ENCODE peak calls at places on chromosomes 16 and 17, in ten cellular contexts. R is fibroblast of lung; A is neural progenitor cell; Q is hepatocyte; T is A549; E is cardiac fibroblast; J is CD4-positive, CD25-positive, alpha-beta regulatory T cell; M is astrocyte; V is lower leg skin; G is ovary. L is an unnamed sample.

GRCh38 chr16:68234188-68235104 is 1.5 kb downstream of the ESRP2 start:
- DNase-seq in G (peak), A (no peak), R (no peak), M (no peak), E (no peak), V (peak), Q (peak), J (no peak), T (no peak), L (no peak)

GRCh38 chr16:81136331-81137011 is 40.3 kb upstream of the GCSH start:
- DNase-seq in E (no peak), V (no peak), J (no peak), R (no peak), A (no peak), Q (no peak), M (no peak), T (peak), G (peak), L (no peak)

GRCh38 chr17:57943140-57943539 is 12.1 kb downstream of the CUEDC1 start:
- DNase-seq in E (no peak), M (peak), J (no peak), R (peak), V (no peak), Q (no peak), T (no peak), A (no peak), G (no peak), L (no peak)

GRCh38 chr17:64328036-64328874 is 62.4 kb downstream of the PECAM1 start:
- DNase-seq in T (no peak), Q (no peak), M (no peak), G (no peak), V (no peak), E (peak), A (no peak), J (no peak), R (no peak), L (no peak)

GRCh38 chr17:7789131-7789530 is 44.9 kb upstream of the KDM6B start:
- DNase-seq in T (no peak), E (no peak), Q (no peak), R (no peak), G (no peak), J (no peak), A (no peak), M (no peak), V (no peak), L (no peak)

GRCh38 chr17:65902831-65903549 is 288.9 kb downstream of the CEP112 start:
- DNase-seq in T (no peak), A (peak), M (no peak), Q (no peak), J (no peak), R (peak), E (no peak), V (no peak), G (no peak), L (no peak)

GRCh38 chr17:4559139-4559791 is 1.1 kb downstream of the GGT6 start:
- DNase-seq in J (no peak), V (no peak), G (peak), T (no peak), R (no peak), A (no peak), E (no peak), Q (no peak), M (no peak), L (no peak)

GRCh38 chr17:78359216-78359935 is 501 bp downstream of the SOCS3 start:
- DNase-seq in Q (no peak), V (peak), T (peak), E (peak), M (no peak), A (peak), G (no peak), J (no peak), R (peak), L (no peak)

DNA sequence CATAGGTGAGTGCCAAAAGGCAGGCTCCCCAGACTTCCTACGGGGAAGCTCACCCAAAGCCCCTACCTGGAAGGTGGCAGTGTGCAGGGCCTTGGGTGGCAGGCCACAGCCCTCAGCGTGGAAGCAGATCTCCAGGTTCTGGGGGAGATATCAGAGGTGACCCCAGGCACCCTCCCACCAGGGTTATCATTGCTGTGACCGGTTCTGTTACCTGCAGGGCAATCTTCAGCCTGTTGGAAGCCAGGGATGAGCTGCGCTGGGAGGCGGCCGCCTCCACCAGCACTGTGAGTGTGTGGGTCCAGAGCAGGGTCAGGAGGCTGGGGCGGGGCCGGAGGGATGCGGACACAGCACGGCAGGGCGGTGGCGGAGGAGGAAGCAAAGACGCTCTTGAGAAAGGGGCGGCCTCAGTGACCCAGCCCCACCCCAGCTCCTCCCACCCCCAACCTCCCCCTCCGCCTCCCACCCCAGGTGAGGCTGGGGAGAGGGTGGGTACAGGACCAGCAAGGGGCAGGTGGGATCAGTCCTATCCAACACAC is 13.1 kb downstream of the UNC13D start:
- DNase-seq in J (no peak), Q (no peak), G (no peak), R (no peak), A (no peak), V (no peak), M (no peak), T (no peak), E (no peak), L (no peak)
- H3K4me3 ChIP-seq in J (no peak), Q (no peak), G (no peak), R (no peak), A (no peak), V (no peak), M (no peak), T (no peak), E (no peak), L (no peak)

GRCh38 chr16:83840060-83840617 is 32.4 kb downstream of the HSBP1 start:
- DNase-seq in R (no peak), Q (no peak), T (no peak), E (no peak), G (no peak), M (no peak), V (no peak), J (no peak), A (no peak), L (no peak)
- H3K4me3 ChIP-seq in R (no peak), Q (no peak), T (no peak), E (no peak), G (no peak), M (no peak), V (no peak), J (no peak), A (no peak), L (no peak)

DNA sequence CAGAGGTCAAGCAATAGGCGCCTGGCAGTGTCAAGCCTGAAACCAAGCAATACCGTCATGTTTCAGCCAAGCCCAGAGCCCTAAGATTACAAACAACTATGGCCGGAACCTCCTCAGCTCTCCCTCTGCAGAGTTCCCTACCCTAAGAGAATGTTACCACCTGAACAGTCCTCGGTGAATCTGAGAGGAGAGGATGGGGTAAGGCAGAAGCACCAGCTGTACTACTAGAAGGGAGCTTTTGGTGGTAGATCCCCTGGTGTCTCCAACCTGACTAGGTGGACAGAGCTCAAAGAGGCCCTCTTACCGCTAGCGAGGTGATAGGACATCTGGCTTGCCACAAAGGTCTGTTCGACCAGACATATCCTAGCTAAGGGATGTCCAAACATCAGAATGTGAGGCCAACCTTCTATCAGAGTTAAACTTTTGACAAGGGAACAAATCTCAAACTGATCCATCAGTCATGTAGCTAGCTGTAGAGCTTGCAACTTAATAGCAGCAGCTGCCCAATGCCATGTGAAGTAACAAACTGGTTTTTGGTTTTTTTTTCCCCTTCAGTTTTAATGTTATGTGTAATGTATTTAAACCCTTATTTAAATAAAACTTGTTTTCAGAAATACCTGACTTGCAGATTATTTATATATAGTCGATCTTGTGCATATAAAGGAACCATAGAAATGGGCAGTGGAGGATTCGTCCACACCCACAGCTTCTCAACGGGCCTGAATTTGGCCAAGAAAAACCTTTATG is 2.5 kb downstream of the EIF1 start:
- DNase-seq in Q (no peak), G (no peak), A (no peak), T (no peak), V (no peak), R (no peak), M (no peak), J (no peak), E (peak), L (no peak)
- H3K4me3 ChIP-seq in Q (no peak), G (no peak), A (no peak), T (peak), V (no peak), R (peak), M (peak), J (peak), E (no peak), L (peak)

GRCh38 chr16:28259781-28260150 is 32.6 kb upstream of the SBK1 start:
- DNase-seq in Q (no peak), G (no peak), M (no peak), R (no peak), A (no peak), T (no peak), V (no peak), J (no peak), E (no peak), L (no peak)
- H3K4me3 ChIP-seq in Q (no peak), G (no peak), M (no peak), R (no peak), A (no peak), T (no peak), V (no peak), J (no peak), E (no peak), L (no peak)

GRCh38 chr16:56628486-56629035 is 3.0 kb downstream of the MT1E start:
- DNase-seq in G (no peak), R (no peak), T (no peak), E (no peak), Q (no peak), V (no peak), A (no peak), J (no peak), M (no peak), L (no peak)

GRCh38 chr16:56629531-56629930 is 2.9 kb upstream of the MT1M start:
- DNase-seq in M (no peak), R (no peak), E (no peak), J (no peak), A (no peak), V (no peak), Q (no peak), T (no peak), G (no peak), L (no peak)

GRCh38 chr16:56625943-56626654 is 518 bp downstream of the MT1E start:
- DNase-seq in R (peak), V (peak), M (peak), J (no peak), G (peak), E (peak), T (no peak), A (no peak), Q (peak), L (peak)

GRCh38 chr16:56625140-56625942 is at the start of gene MT1E:
- DNase-seq in T (no peak), A (peak), J (no peak), E (peak), R (peak), G (peak), M (peak), Q (peak), V (peak), L (peak)

DNA sequence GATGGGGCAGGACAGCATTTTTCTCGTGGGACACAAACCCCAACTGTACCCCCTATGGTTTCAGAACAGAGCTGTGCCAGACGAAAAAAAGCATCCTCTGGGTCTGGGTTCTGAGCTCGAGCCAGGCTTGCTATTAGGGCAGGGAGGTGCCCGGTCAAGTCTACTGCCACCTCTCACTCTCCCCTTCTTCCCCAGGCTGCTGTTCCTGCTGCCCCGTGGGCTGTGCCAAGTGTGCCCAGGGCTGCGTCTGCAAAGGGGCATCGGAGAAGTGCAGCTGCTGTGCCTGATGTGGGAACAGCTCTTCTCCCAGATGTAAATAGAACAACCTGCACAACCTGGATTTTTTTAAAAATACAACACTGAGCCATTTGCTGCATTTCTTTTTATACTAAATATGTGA is 1.1 kb downstream of the MT1E start:
- DNase-seq in J (no peak), T (no peak), G (no peak), Q (no peak), M (no peak), R (no peak), E (no peak), A (no peak), V (no peak), L (no peak)
- H3K4me3 ChIP-seq in J (no peak), T (no peak), G (peak), Q (no peak), M (peak), R (peak), E (peak), A (no peak), V (peak), L (peak)

GRCh38 chr16:74698220-74698619 is 2.4 kb downstream of the MLKL start:
- DNase-seq in E (peak), T (no peak), V (no peak), J (no peak), G (no peak), A (no peak), M (no peak), R (no peak), Q (no peak), L (no peak)
- H3K4me3 ChIP-seq in E (no peak), T (peak), V (no peak), J (peak), G (no peak), A (no peak), M (no peak), R (no peak), Q (no peak), L (no peak)

GRCh38 chr16:29821663-29822115 is 1.4 kb downstream of the MVP start:
- DNase-seq in Q (peak), J (no peak), V (no peak), R (peak), A (no peak), T (peak), G (peak), M (peak), E (peak), L (no peak)
- H3K4me3 ChIP-seq in Q (no peak), J (peak), V (peak), R (peak), A (no peak), T (peak), G (peak), M (peak), E (peak), L (peak)

GRCh38 chr17:50218771-50219315 is 17.4 kb upstream of the COL1A1 start:
- DNase-seq in G (no peak), A (no peak), E (peak), V (no peak), J (no peak), Q (peak), R (peak), M (peak), T (peak), L (peak)
- H3K4me3 ChIP-seq in G (no peak), A (no peak), E (no peak), V (no peak), J (no peak), Q (no peak), R (peak), M (no peak), T (peak), L (peak)

GRCh38 chr16:12468552-12468951 is 335.1 kb downstream of the CPPED1 start:
- DNase-seq in A (peak), V (no peak), J (no peak), G (no peak), R (no peak), T (no peak), M (no peak), E (no peak), Q (no peak), L (no peak)

GRCh38 chr16:12467418-12468210 is 336.1 kb downstream of the CPPED1 start:
- DNase-seq in R (no peak), M (no peak), A (no peak), Q (no peak), V (no peak), E (no peak), T (no peak), G (no peak), J (no peak), L (no peak)

GRCh38 chr16:12470311-12471229 is 333.1 kb downstream of the CPPED1 start:
- DNase-seq in Q (no peak), T (no peak), M (peak), A (no peak), J (no peak), R (peak), G (peak), E (peak), V (peak), L (no peak)

GRCh38 chr16:12474794-12475410 is 328.8 kb downstream of the CPPED1 start:
- DNase-seq in A (no peak), V (peak), R (no peak), G (no peak), J (no peak), Q (no peak), E (no peak), M (no peak), T (no peak), L (no peak)

GRCh38 chr16:12471383-12471782 is 332.3 kb downstream of the CPPED1 start:
- DNase-seq in J (no peak), A (no peak), R (no peak), G (no peak), Q (no peak), V (peak), T (no peak), M (no peak), E (no peak), L (no peak)
- H3K4me3 ChIP-seq in J (no peak), A (no peak), R (no peak), G (no peak), Q (no peak), V (no peak), T (no peak), M (no peak), E (no peak), L (no peak)

DNA sequence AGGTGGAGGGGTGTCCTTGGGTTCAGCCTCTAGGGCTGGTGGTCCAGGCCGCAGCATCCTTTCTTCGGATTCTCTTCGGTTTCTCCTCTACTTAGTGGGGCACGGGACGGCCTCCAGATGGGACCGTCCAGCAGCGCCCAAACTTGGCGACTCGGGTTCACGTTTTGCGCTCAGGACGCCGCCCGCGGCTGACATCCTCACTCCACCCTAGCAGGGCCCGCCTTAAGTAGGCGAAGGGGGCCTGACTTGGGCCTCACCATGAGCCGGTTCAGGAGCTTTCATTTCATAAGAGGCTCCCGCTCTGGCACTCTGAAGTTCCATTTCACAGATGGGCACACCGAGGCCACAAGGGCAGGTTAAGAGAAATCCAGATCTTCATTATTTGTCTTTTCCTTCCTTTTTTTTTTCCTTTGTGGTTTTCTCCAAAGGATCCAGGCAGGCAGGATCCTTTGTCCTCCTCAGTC is 141.2 kb downstream of the SEC14L1 start:
- DNase-seq in A (peak), Q (peak), E (peak), T (peak), V (no peak), M (no peak), G (no peak), R (no peak), J (no peak), L (no peak)
- H3K4me3 ChIP-seq in A (peak), Q (peak), E (peak), T (peak), V (peak), M (peak), G (peak), R (peak), J (no peak), L (peak)